ENCODE peak calls at places on chromosome 14, in eight cellular contexts. M is Calu3, I is astrocyte of the spinal cord, R is body of pancreas, B is right lobe of liver, D is ascending aorta, X is brain microvascular endothelial cell, Q is right atrium auricular region. S is an unnamed sample.

GRCh38 chr14:26128931-26129674 is 468.7 kb downstream of the NOVA1 start:
- DNase-seq in M (no peak), I (peak), R (no peak), B (no peak), D (no peak), X (peak), Q (no peak), S (no peak)

GRCh38 chr14:74980746-74981661 is 21.7 kb upstream of the EIF2B2 start:
- DNase-seq in M (no peak), I (peak), R (no peak), B (no peak), D (peak), X (peak), Q (no peak), S (no peak)

GRCh38 chr14:36791402-36791801 is 129.7 kb downstream of the PAX9 start:
- DNase-seq in M (no peak), I (no peak), R (no peak), B (no peak), D (no peak), X (no peak), Q (no peak), S (no peak)

GRCh38 chr14:100285021-100285912 is 21.0 kb downstream of the SLC25A29 start:
- DNase-seq in M (peak), I (peak), R (peak), B (peak), D (no peak), X (no peak), Q (no peak), S (peak)

GRCh38 chr14:93536945-93537344 is 106.2 kb downstream of the UNC79 start:
- DNase-seq in M (peak), I (no peak), R (no peak), B (no peak), D (no peak), X (no peak), Q (no peak), S (no peak)

GRCh38 chr14:80699861-80700260 is 241.7 kb downstream of the CEP128 start:
- DNase-seq in M (no peak), I (no peak), R (no peak), B (no peak), D (no peak), X (no peak), Q (no peak), S (no peak)

GRCh38 chr14:32472512-32473472 is 143.7 kb downstream of the AKAP6 start:
- DNase-seq in M (no peak), I (peak), R (no peak), B (no peak), D (no peak), X (peak), Q (no peak), S (no peak)

GRCh38 chr14:44783899-44784298 is 177.8 kb downstream of the KLHL28 start:
- DNase-seq in M (no peak), I (no peak), R (no peak), B (no peak), D (no peak), X (no peak), Q (no peak), S (no peak)

GRCh38 chr14:49593016-49593415 is 5.7 kb upstream of the LRR1 start:
- DNase-seq in M (no peak), I (peak), R (no peak), B (no peak), D (no peak), X (peak), Q (no peak), S (no peak)
- TF ChIP-seq CTCF in M (no peak), I (no peak), R (no peak), B (no peak), D (no peak), X (no peak), Q (no peak), S (no peak)

DNA sequence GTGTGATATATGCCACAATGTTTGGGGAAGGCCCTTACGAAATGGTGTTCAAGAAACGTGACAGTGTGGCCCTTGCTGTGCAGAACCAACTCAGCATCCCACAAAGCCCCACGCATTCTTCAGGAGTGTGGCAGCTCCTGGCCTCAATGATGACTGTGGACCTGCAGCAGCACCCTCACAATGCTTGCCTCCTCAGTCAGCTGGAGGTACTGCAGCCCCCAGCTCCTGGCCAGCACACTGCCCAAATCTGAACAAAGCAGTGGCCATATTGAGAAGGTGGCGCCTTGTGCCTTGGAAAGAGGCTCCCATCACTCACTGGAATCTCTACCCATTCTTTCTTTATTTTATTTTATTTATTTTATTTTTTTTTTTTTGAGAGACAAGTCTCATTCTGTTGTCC is 10.4 kb downstream of the POLE2 start:
- DNase-seq in M (no peak), I (no peak), R (no peak), B (no peak), D (no peak), X (no peak), Q (no peak), S (no peak)
- TF ChIP-seq CTCF in M (no peak), I (no peak), R (no peak), B (no peak), D (no peak), X (peak), Q (no peak), S (no peak)

DNA sequence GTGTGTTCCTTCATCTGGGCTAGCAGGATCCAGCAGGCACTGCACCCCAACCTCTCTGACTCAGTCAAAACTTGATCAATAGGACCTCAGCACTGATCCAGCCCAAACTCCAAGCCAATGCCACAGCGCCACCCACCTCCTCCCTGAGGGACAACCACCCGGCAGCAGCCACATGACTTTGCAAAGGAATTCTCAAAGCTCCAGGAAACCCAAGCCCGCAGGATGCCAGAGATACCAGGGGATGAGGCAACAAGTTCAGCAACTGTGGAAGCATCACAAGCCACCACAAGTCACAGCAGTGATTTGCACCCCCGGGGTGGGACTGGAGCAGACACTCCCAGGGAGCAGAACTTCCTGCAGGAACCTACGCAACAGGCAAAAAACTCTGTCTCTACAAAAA is 37.3 kb downstream of the ACTN1 start:
- DNase-seq in M (peak), I (peak), R (peak), B (peak), D (no peak), X (peak), Q (peak), S (no peak)
- TF ChIP-seq CTCF in M (no peak), I (peak), R (no peak), B (peak), D (peak), X (peak), Q (peak), S (no peak)

GRCh38 chr14:95044463-95045254 is 112.7 kb downstream of the DICER1 start:
- DNase-seq in M (no peak), I (no peak), R (no peak), B (no peak), D (no peak), X (no peak), Q (peak), S (no peak)
- TF ChIP-seq CTCF in M (no peak), I (no peak), R (no peak), B (no peak), D (no peak), X (no peak), Q (no peak), S (no peak)